ENCODE peak calls at places on chromosomes 12 and 14, in eight cellular contexts. H, J, U, A, B, T, D and E are unnamed samples.
A peak's percentile ranks its signal among the peaks of the same experiment; 100 is the strongest.

GRCh38 chr12:83826112-83826511 is 1086.5 kb downstream of the SLC6A15 start:
- DNase-seq in D (no peak), J (peak; percentile 53), H (no peak), A (peak; percentile 9), T (peak; percentile 42), U (peak; percentile 40), B (peak; percentile 84), E (no peak)

GRCh38 chr12:77152623-77153193 is 87.3 kb upstream of the E2F7 start:
- DNase-seq in T (no peak), U (no peak), H (no peak), J (peak; percentile 14), A (no peak), B (no peak), D (no peak), E (no peak)

GRCh38 chr12:56256326-56256960 is 1.7 kb downstream of the ANKRD52 start:
- DNase-seq in H (no peak), J (no peak), B (peak; percentile 33), U (no peak), T (no peak), D (no peak), A (no peak), E (no peak)

GRCh38 chr12:127230843-127231260 is 1036.1 kb upstream of the TMEM132C start:
- DNase-seq in J (no peak), T (no peak), H (no peak), B (no peak), D (no peak), A (no peak), U (no peak), E (no peak)

GRCh38 chr12:63419119-63419518 is 249.2 kb downstream of the DPY19L2 start:
- DNase-seq in D (no peak), B (peak; percentile 46), U (no peak), H (no peak), T (no peak), A (no peak), J (peak; percentile 26), E (no peak)

GRCh38 chr12:20364501-20364900 is 3.8 kb upstream of the PDE3A start:
- DNase-seq in J (no peak), H (no peak), T (peak; percentile 6), B (no peak), D (no peak), A (no peak), U (no peak), E (no peak)

GRCh38 chr12:124626841-124627502 is 59.6 kb upstream of the NCOR2 start:
- DNase-seq in T (no peak), B (no peak), J (no peak), A (no peak), H (no peak), U (no peak), D (no peak), E (no peak)

GRCh38 chr12:129762436-129762835 is 141.4 kb downstream of the TMEM132D start:
- DNase-seq in H (no peak), U (no peak), B (no peak), J (no peak), D (no peak), A (no peak), T (no peak), E (no peak)

GRCh38 chr12:124909831-124910560 is 4.5 kb downstream of the UBC start:
- DNase-seq in D (no peak), H (no peak), J (peak; percentile 37), T (no peak), B (no peak), U (no peak), A (no peak), E (no peak)

GRCh38 chr14:97377550-97377949 is 580.4 kb downstream of the VRK1 start:
- DNase-seq in D (no peak), T (no peak), A (no peak), U (no peak), J (no peak), B (no peak), H (no peak), E (no peak)

GRCh38 chr12:66063976-66064375 is 66.6 kb downstream of the LLPH start:
- DNase-seq in H (no peak), J (no peak), A (no peak), U (no peak), D (no peak), T (no peak), B (no peak), E (no peak)

GRCh38 chr14:25050494-25051170 is 685 bp upstream of the STXBP6 start:
- DNase-seq in U (no peak), J (no peak), H (no peak), A (no peak), T (no peak), D (no peak), B (no peak), E (no peak)

GRCh38 chr12:1360812-1361211 is 233.6 kb downstream of the FBXL14 start:
- DNase-seq in D (no peak), T (no peak), J (no peak), A (no peak), B (no peak), U (no peak), H (no peak), E (no peak)

GRCh38 chr12:125734137-125734536 is 668.9 kb downstream of the AACS start:
- DNase-seq in B (no peak), D (no peak), A (no peak), U (no peak), T (peak; percentile 1), J (no peak), H (no peak), E (no peak)

GRCh38 chr12:122318607-122319311 is 52.5 kb upstream of the VPS33A start:
- DNase-seq in D (no peak), A (no peak), U (no peak), J (no peak), B (no peak), T (no peak), H (no peak), E (no peak)

GRCh38 chr12:109765493-109765810 is 51.8 kb downstream of the FAM222A start:
- DNase-seq in B (no peak), T (no peak), J (no peak), H (no peak), U (no peak), D (no peak), A (no peak), E (no peak)

GRCh38 chr14:101068958-101069549 is 165.5 kb upstream of the RTL1 start:
- DNase-seq in J (no peak), A (no peak), B (peak; percentile 20), T (no peak), D (no peak), H (no peak), U (no peak), E (no peak)